ENCODE peak calls at places on chromosomes 3 and 15, in six cellular contexts. One of them, this sample, is unnamed.
A peak's percentile ranks its signal among the peaks of the same experiment; 100 is the strongest.

GRCh38 chr3:127455541-127456450 is 134.7 kb downstream of the TPRA1 start:
- DNase-seq in K562: peak; percentile 69
- DNase-seq in SK-N-SH: peak; percentile 98
- DNase-seq in HepG2: peak; percentile 41
- DNase-seq in H1: peak; percentile 77
- DNase-seq in GM12891: peak; percentile 97
- DNase-seq in this sample: peak; percentile 92

GRCh38 chr3:4474683-4475490 is 7.8 kb upstream of the SUMF1 start:
- DNase-seq in K562: peak; percentile 63
- DNase-seq in SK-N-SH: no peak
- DNase-seq in H1: no peak
- DNase-seq in GM12891: no peak
- DNase-seq in HepG2: no peak
- DNase-seq in this sample: no peak

GRCh38 chr3:126305427-126305826 is 51.8 kb downstream of the KLF15 start:
- DNase-seq in GM12891: no peak
- DNase-seq in H1: no peak
- DNase-seq in HepG2: no peak
- DNase-seq in SK-N-SH: no peak
- DNase-seq in K562: no peak
- DNase-seq in this sample: no peak

GRCh38 chr15:57323299-57323805 is 53.0 kb upstream of the CGNL1 start:
- DNase-seq in H1: no peak
- DNase-seq in HepG2: no peak
- DNase-seq in K562: no peak
- DNase-seq in GM12891: no peak
- DNase-seq in SK-N-SH: no peak
- DNase-seq in this sample: no peak

GRCh38 chr15:60972866-60973265 is 256.2 kb downstream of the RORA start:
- DNase-seq in GM12891: no peak
- DNase-seq in SK-N-SH: no peak
- DNase-seq in HepG2: no peak
- DNase-seq in K562: peak; percentile 3
- DNase-seq in H1: no peak
- DNase-seq in this sample: no peak

GRCh38 chr15:47188766-47189507 is 528.4 kb upstream of the SEMA6D start:
- DNase-seq in K562: no peak
- DNase-seq in HepG2: no peak
- DNase-seq in GM12891: no peak
- DNase-seq in H1: no peak
- DNase-seq in SK-N-SH: no peak
- DNase-seq in this sample: no peak

GRCh38 chr3:9770276-9770812 is 597 bp upstream of the CAMK1 start:
- DNase-seq in H1: no peak
- DNase-seq in K562: no peak
- DNase-seq in GM12891: no peak
- DNase-seq in SK-N-SH: peak; percentile 40
- DNase-seq in HepG2: peak; percentile 74
- DNase-seq in this sample: no peak

GRCh38 chr3:197471221-197472010 is 84.4 kb downstream of the BDH1 start:
- DNase-seq in HepG2: peak; percentile 76
- DNase-seq in K562: no peak
- DNase-seq in H1: no peak
- DNase-seq in SK-N-SH: no peak
- DNase-seq in GM12891: no peak
- DNase-seq in this sample: no peak

GRCh38 chr3:148736086-148736485 is 38.4 kb downstream of the AGTR1 start:
- DNase-seq in GM12891: no peak
- DNase-seq in HepG2: no peak
- DNase-seq in K562: no peak
- DNase-seq in H1: no peak
- DNase-seq in SK-N-SH: no peak
- DNase-seq in this sample: no peak

GRCh38 chr3:29293371-29293770 is 12.5 kb downstream of the RBMS3 start:
- DNase-seq in K562: no peak
- DNase-seq in GM12891: no peak
- DNase-seq in SK-N-SH: no peak
- DNase-seq in H1: no peak
- DNase-seq in HepG2: no peak
- DNase-seq in this sample: no peak

GRCh38 chr3:191087391-191087790 is 111.7 kb upstream of the OSTN start:
- DNase-seq in GM12891: no peak
- DNase-seq in SK-N-SH: no peak
- DNase-seq in HepG2: no peak
- DNase-seq in H1: no peak
- DNase-seq in K562: no peak
- DNase-seq in this sample: no peak

GRCh38 chr15:48680841-48681240 is 35.3 kb upstream of the FBN1 start:
- DNase-seq in K562: no peak
- DNase-seq in H1: no peak
- DNase-seq in SK-N-SH: no peak
- DNase-seq in HepG2: no peak
- DNase-seq in GM12891: no peak
- DNase-seq in this sample: no peak

GRCh38 chr3:31680072-31680870 is 147.5 kb downstream of the STT3B start:
- DNase-seq in HepG2: peak; percentile 67
- DNase-seq in GM12891: no peak
- DNase-seq in K562: no peak
- DNase-seq in H1: no peak
- DNase-seq in SK-N-SH: no peak
- DNase-seq in this sample: no peak

GRCh38 chr15:41881925-41882688 is 11.7 kb downstream of the SPTBN5 start:
- DNase-seq in SK-N-SH: no peak
- DNase-seq in K562: peak; percentile 27
- DNase-seq in H1: no peak
- DNase-seq in HepG2: no peak
- DNase-seq in GM12891: no peak
- DNase-seq in this sample: no peak

GRCh38 chr3:42711491-42712343 is 9.1 kb upstream of the HHATL start:
- DNase-seq in H1: no peak
- DNase-seq in K562: no peak
- DNase-seq in SK-N-SH: peak; percentile 23
- DNase-seq in HepG2: no peak
- DNase-seq in GM12891: no peak
- DNase-seq in this sample: no peak

GRCh38 chr3:56744016-56744415 is 57.7 kb downstream of the ARHGEF3 start:
- DNase-seq in HepG2: no peak
- DNase-seq in GM12891: no peak
- DNase-seq in K562: no peak
- DNase-seq in H1: no peak
- DNase-seq in SK-N-SH: no peak
- DNase-seq in this sample: no peak

GRCh38 chr3:141928626-141929270 is 52.3 kb downstream of the ATP1B3 start:
- DNase-seq in H1: no peak
- DNase-seq in SK-N-SH: no peak
- DNase-seq in K562: no peak
- DNase-seq in HepG2: no peak
- DNase-seq in GM12891: no peak
- DNase-seq in this sample: no peak

GRCh38 chr3:111284485-111285187 is 213.0 kb downstream of the NECTIN3 start:
- DNase-seq in K562: no peak
- DNase-seq in H1: no peak
- DNase-seq in GM12891: no peak
- DNase-seq in HepG2: no peak
- DNase-seq in SK-N-SH: no peak
- DNase-seq in this sample: no peak

GRCh38 chr3:132421832-132422231 is 4.5 kb downstream of the DNAJC13 start:
- DNase-seq in SK-N-SH: no peak
- DNase-seq in HepG2: peak; percentile 60
- DNase-seq in K562: no peak
- DNase-seq in H1: no peak
- DNase-seq in GM12891: no peak
- DNase-seq in this sample: no peak

GRCh38 chr15:64246364-64247189 is 83.8 kb upstream of the PPIB start:
- DNase-seq in SK-N-SH: no peak
- DNase-seq in HepG2: peak; percentile 61
- DNase-seq in H1: peak; percentile 43
- DNase-seq in GM12891: peak; percentile 21
- DNase-seq in K562: peak; percentile 90
- DNase-seq in this sample: peak; percentile 16

GRCh38 chr15:33074942-33075341 is 119.6 kb downstream of the FMN1 start:
- DNase-seq in SK-N-SH: no peak
- DNase-seq in K562: no peak
- DNase-seq in HepG2: no peak
- DNase-seq in H1: no peak
- DNase-seq in GM12891: no peak
- DNase-seq in this sample: no peak

GRCh38 chr15:41944313-41944940 is 27.9 kb downstream of the EHD4 start:
- DNase-seq in H1: no peak
- DNase-seq in GM12891: no peak
- DNase-seq in SK-N-SH: no peak
- DNase-seq in K562: no peak
- DNase-seq in HepG2: peak; percentile 70
- DNase-seq in this sample: no peak

GRCh38 chr15:38103564-38103963 is 149.1 kb upstream of the SPRED1 start:
- DNase-seq in GM12891: no peak
- DNase-seq in HepG2: no peak
- DNase-seq in K562: no peak
- DNase-seq in H1: no peak
- DNase-seq in SK-N-SH: no peak
- DNase-seq in this sample: no peak

GRCh38 chr3:24519368-24520100 is 24.9 kb upstream of the THRB start:
- DNase-seq in SK-N-SH: no peak
- DNase-seq in K562: peak; percentile 76
- DNase-seq in HepG2: peak; percentile 59
- DNase-seq in H1: no peak
- DNase-seq in GM12891: no peak
- DNase-seq in this sample: no peak

GRCh38 chr15:32843211-32843907 is 125.6 kb downstream of the GREM1 start:
- DNase-seq in SK-N-SH: no peak
- DNase-seq in HepG2: no peak
- DNase-seq in K562: no peak
- DNase-seq in H1: no peak
- DNase-seq in GM12891: no peak
- DNase-seq in this sample: no peak

GRCh38 chr3:128170866-128171516 is 17.7 kb downstream of the EEFSEC start:
- DNase-seq in H1: no peak
- DNase-seq in K562: peak; percentile 78
- DNase-seq in SK-N-SH: peak; percentile 80
- DNase-seq in HepG2: peak; percentile 91
- DNase-seq in GM12891: no peak
- DNase-seq in this sample: no peak

GRCh38 chr15:55587321-55588069 is 650 bp downstream of the PYGO1 start:
- DNase-seq in SK-N-SH: peak; percentile 83
- DNase-seq in K562: peak; percentile 23
- DNase-seq in HepG2: peak; percentile 31
- DNase-seq in GM12891: peak; percentile 43
- DNase-seq in H1: no peak
- DNase-seq in this sample: peak; percentile 31

GRCh38 chr3:189142527-189142926 is 29.2 kb upstream of the TPRG1 start:
- DNase-seq in GM12891: no peak
- DNase-seq in SK-N-SH: no peak
- DNase-seq in K562: no peak
- DNase-seq in H1: no peak
- DNase-seq in HepG2: no peak
- DNase-seq in this sample: no peak

GRCh38 chr3:29610781-29611180 is 329.9 kb downstream of the RBMS3 start:
- DNase-seq in K562: no peak
- DNase-seq in HepG2: no peak
- DNase-seq in SK-N-SH: no peak
- DNase-seq in GM12891: no peak
- DNase-seq in H1: no peak
- DNase-seq in this sample: no peak

GRCh38 chr3:30625541-30626438 is 19.4 kb downstream of the TGFBR2 start:
- DNase-seq in GM12891: no peak
- DNase-seq in H1: no peak
- DNase-seq in SK-N-SH: no peak
- DNase-seq in HepG2: peak; percentile 98
- DNase-seq in K562: no peak
- DNase-seq in this sample: no peak

GRCh38 chr3:100151024-100151707 is 36.9 kb upstream of the FILIP1L start:
- DNase-seq in HepG2: no peak
- DNase-seq in H1: no peak
- DNase-seq in GM12891: no peak
- DNase-seq in SK-N-SH: no peak
- DNase-seq in K562: no peak
- DNase-seq in this sample: no peak

GRCh38 chr15:81098884-81099601 is 35.0 kb upstream of the CFAP161 start:
- DNase-seq in HepG2: no peak
- DNase-seq in K562: peak; percentile 93
- DNase-seq in GM12891: no peak
- DNase-seq in H1: no peak
- DNase-seq in SK-N-SH: no peak
- DNase-seq in this sample: no peak
- TF ChIP-seq POLR2AphosphoS5 in HepG2: no peak
- TF ChIP-seq POLR2AphosphoS5 in K562: peak; percentile 61
- TF ChIP-seq POLR2AphosphoS5 in GM12891: no peak
- TF ChIP-seq POLR2AphosphoS5 in H1: no peak
- TF ChIP-seq POLR2AphosphoS5 in SK-N-SH: no peak
- TF ChIP-seq POLR2AphosphoS5 in this sample: no peak

DNA sequence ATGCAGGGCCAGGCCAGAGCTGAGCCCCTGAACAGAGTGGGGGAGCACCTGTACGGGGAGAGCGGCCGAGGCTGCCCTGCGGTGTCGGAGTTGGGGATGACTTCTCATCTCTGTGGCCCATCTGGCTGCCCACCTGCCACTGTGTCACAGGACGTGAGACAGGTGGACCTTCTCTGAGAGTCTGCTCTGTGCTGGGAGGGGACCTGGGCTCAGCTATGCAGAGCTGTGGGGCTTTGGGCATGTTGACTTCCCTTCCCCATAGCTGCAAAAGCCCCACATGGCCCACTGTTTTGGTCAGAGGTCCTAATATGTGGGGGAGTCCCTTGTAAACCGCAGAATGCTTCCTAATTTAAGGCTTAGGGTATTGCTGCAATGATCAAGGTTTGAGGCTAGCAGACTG is 68.0 kb upstream of the TRPM1 start:
- DNase-seq in HepG2: no peak
- DNase-seq in GM12891: no peak
- DNase-seq in H1: no peak
- DNase-seq in SK-N-SH: no peak
- DNase-seq in K562: no peak
- DNase-seq in this sample: no peak
- TF ChIP-seq TAF1 in HepG2: no peak
- TF ChIP-seq TAF1 in GM12891: no peak
- TF ChIP-seq TAF1 in H1: no peak
- TF ChIP-seq TAF1 in SK-N-SH: no peak
- TF ChIP-seq TAF1 in K562: no peak
- TF ChIP-seq TAF1 in this sample: no peak

GRCh38 chr3:183285828-183286457 is 32.9 kb downstream of the B3GNT5 start:
- DNase-seq in GM12891: peak; percentile 56
- DNase-seq in HepG2: peak; percentile 15
- DNase-seq in K562: peak; percentile 48
- DNase-seq in SK-N-SH: peak; percentile 81
- DNase-seq in H1: no peak
- DNase-seq in this sample: peak; percentile 48
- TF ChIP-seq POLR2AphosphoS5 in GM12891: no peak
- TF ChIP-seq POLR2AphosphoS5 in HepG2: no peak
- TF ChIP-seq POLR2AphosphoS5 in K562: no peak
- TF ChIP-seq POLR2AphosphoS5 in SK-N-SH: peak; percentile 52
- TF ChIP-seq POLR2AphosphoS5 in H1: no peak
- TF ChIP-seq POLR2AphosphoS5 in this sample: no peak

DNA sequence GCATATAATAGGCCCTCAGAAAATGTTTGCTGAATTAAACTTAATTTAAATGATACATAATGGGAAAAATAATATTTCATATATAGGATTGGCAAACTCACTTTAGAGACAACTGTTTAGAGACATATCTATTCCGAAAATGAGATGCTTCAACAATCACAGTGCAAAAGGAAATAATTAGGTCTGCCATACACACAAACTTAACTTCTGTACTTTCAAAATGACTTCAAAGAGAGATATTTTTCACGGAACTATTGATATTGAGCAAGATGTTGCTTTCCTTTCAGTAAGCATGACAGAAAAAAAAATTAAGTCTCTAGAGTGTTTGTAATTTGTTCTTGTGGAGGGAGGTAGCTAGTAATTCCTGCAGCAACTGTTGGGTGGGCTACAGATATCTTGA is 769.5 kb downstream of the TUSC7 start:
- DNase-seq in HepG2: no peak
- DNase-seq in GM12891: no peak
- DNase-seq in K562: no peak
- DNase-seq in SK-N-SH: no peak
- DNase-seq in H1: no peak
- DNase-seq in this sample: no peak
- TF ChIP-seq TAF1 in HepG2: no peak
- TF ChIP-seq TAF1 in GM12891: no peak
- TF ChIP-seq TAF1 in K562: no peak
- TF ChIP-seq TAF1 in SK-N-SH: no peak
- TF ChIP-seq TAF1 in H1: no peak
- TF ChIP-seq TAF1 in this sample: no peak